ENCODE peak calls at places on chromosome 3, in six cellular contexts. B, Z, F, S, K and X are unnamed samples.

GRCh38 chr3:156151824-156152428 is 31.5 kb downstream of the KCNAB1 start:
- DNase-seq in F (peak; percentile 50), S (peak; percentile 73), B (peak; percentile 87), Z (peak; percentile 29), K (peak; percentile 35), X (peak; percentile 36)

GRCh38 chr3:136750209-136750921 is 1.8 kb downstream of the STAG1 start:
- DNase-seq in B (no peak), F (no peak), K (no peak), S (no peak), Z (no peak), X (no peak)

GRCh38 chr3:43997788-43998373 is 243.8 kb upstream of the TOPAZ1 start:
- DNase-seq in K (no peak), S (no peak), F (no peak), Z (no peak), B (no peak), X (no peak)

GRCh38 chr3:99925584-99925983 is 107.9 kb downstream of the CMSS1 start:
- DNase-seq in Z (no peak), K (peak; percentile 17), B (peak; percentile 82), F (no peak), S (no peak), X (peak; percentile 18)

GRCh38 chr3:13081603-13082360 is 8.6 kb upstream of the IQSEC1 start:
- DNase-seq in S (no peak), Z (no peak), F (no peak), K (peak; percentile 44), B (no peak), X (no peak)

GRCh38 chr3:123295171-123295900 is 93.6 kb downstream of the SEC22A start:
- DNase-seq in S (no peak), B (no peak), F (no peak), K (no peak), Z (no peak), X (no peak)

GRCh38 chr3:116341381-116341780 is 103.9 kb downstream of the LSAMP start:
- DNase-seq in Z (no peak), F (no peak), B (no peak), K (no peak), S (no peak), X (no peak)

GRCh38 chr3:25045291-25045690 is 382.8 kb upstream of the RARB start:
- DNase-seq in K (no peak), Z (no peak), B (no peak), F (no peak), S (no peak), X (no peak)

GRCh38 chr3:170054204-170054603 is 16.4 kb downstream of the GPR160 start:
- DNase-seq in K (no peak), Z (no peak), S (no peak), B (no peak), F (no peak), X (no peak)

GRCh38 chr3:18425641-18426403 is 683 bp upstream of the SATB1 start:
- DNase-seq in B (no peak), F (peak; percentile 73), Z (peak; percentile 51), K (no peak), S (peak; percentile 71), X (no peak)

GRCh38 chr3:113212155-113212844 is 943 bp downstream of the BOC start:
- DNase-seq in F (no peak), K (no peak), S (no peak), B (no peak), Z (no peak), X (no peak)

GRCh38 chr3:69444980-69445379 is 59.1 kb upstream of the FRMD4B start:
- DNase-seq in Z (no peak), F (no peak), S (no peak), K (no peak), B (no peak), X (no peak)

GRCh38 chr3:149306751-149307434 is 26.5 kb downstream of the TM4SF18 start:
- DNase-seq in S (no peak), B (no peak), K (no peak), Z (no peak), F (no peak), X (no peak)

GRCh38 chr3:20849975-20850374 is 664.0 kb upstream of the SGO1 start:
- DNase-seq in K (no peak), Z (no peak), S (no peak), F (no peak), B (no peak), X (no peak)

GRCh38 chr3:50256978-50257890 is 11.7 kb upstream of the SEMA3B start:
- DNase-seq in F (no peak), S (no peak), K (no peak), B (no peak), Z (no peak), X (no peak)

GRCh38 chr3:65995030-65995429 is 43.7 kb downstream of the MAGI1 start:
- DNase-seq in B (no peak), Z (no peak), S (no peak), K (no peak), F (no peak), X (no peak)